ENCODE peak calls at places on chromosomes 1 and 21, in six cellular contexts. T is tibial artery, M is IMR-90, I is ovary, S is transverse colon, A is cardiac muscle cell. C is an unnamed sample. For H3K4me1, the result is how much of the 10 kb centered on the place peaks cover.

GRCh38 chr1:234321211-234321610 is 52.0 kb upstream of the COA6 start:
- DNase-seq in I (no peak), S (no peak), M (no peak), A (no peak), T (no peak), C (no peak)

GRCh38 chr1:241888232-241888631 is 40.2 kb downstream of the EXO1 start:
- DNase-seq in T (no peak), M (peak), S (no peak), A (no peak), I (no peak), C (no peak)

GRCh38 chr1:236808564-236809130 is 13.6 kb downstream of the MTR start:
- DNase-seq in M (peak), T (no peak), S (no peak), A (no peak), I (no peak), C (no peak)

GRCh38 chr1:231940721-231941120 is 314.1 kb downstream of the DISC1 start:
- DNase-seq in I (no peak), T (no peak), A (no peak), S (no peak), M (no peak), C (no peak)

GRCh38 chr1:202858306-202858705 is 30.6 kb downstream of the RABIF start:
- DNase-seq in A (no peak), M (peak), I (peak), T (no peak), S (peak), C (no peak)

GRCh38 chr1:227921461-227922185 is 26.1 kb downstream of the WNT9A start:
- DNase-seq in T (no peak), M (no peak), I (no peak), A (no peak), S (no peak), C (peak)

GRCh38 chr1:1419363-1419811 is 1.7 kb downstream of the ANKRD65 start:
- DNase-seq in M (no peak), A (no peak), I (no peak), S (no peak), T (no peak), C (peak)

GRCh38 chr1:67816096-67816493 is 17.2 kb downstream of the GNG12 start:
- DNase-seq in A (no peak), T (no peak), M (no peak), S (peak), I (no peak), C (no peak)

GRCh38 chr21:36079010-36079649 is 9.3 kb downstream of the CBR1 start:
- DNase-seq in T (no peak), S (peak), M (no peak), A (no peak), I (no peak), C (peak)

GRCh38 chr1:218837051-218837450 is 336.6 kb upstream of the LYPLAL1 start:
- DNase-seq in T (no peak), S (no peak), A (no peak), I (no peak), M (no peak), C (no peak)

GRCh38 chr1:230171337-230172015 is 104.4 kb downstream of the GALNT2 start:
- DNase-seq in I (no peak), S (no peak), M (peak), A (no peak), T (no peak), C (no peak)

GRCh38 chr1:59522925-59523505 is 226.1 kb downstream of the FGGY start:
- DNase-seq in I (no peak), M (no peak), A (no peak), T (no peak), S (peak), C (no peak)

GRCh38 chr1:14924455-14925325 is 228.9 kb upstream of the TMEM51 start:
- DNase-seq in S (peak), A (peak), M (peak), T (peak), I (peak), C (peak)

GRCh38 chr21:42061195-42061865 is 9.8 kb upstream of the UMODL1 start:
- DNase-seq in A (no peak), M (no peak), T (no peak), I (no peak), S (peak), C (peak)

GRCh38 chr1:204213668-204214662 is at the start of gene GOLT1A:
- DNase-seq in T (peak), A (peak), I (peak), S (peak), M (peak), C (peak)

GRCh38 chr1:89910780-89911179 is 84.1 kb upstream of the ZNF326 start:
- DNase-seq in I (no peak), S (no peak), T (no peak), M (peak), A (peak), C (no peak)

GRCh38 chr1:243312962-243313634 is 57.3 kb downstream of the SDCCAG8 start:
- DNase-seq in I (no peak), S (no peak), M (no peak), T (no peak), A (no peak), C (no peak)
- H3K27ac ChIP-seq in I (no peak), S (no peak), M (no peak), T (no peak), A (no peak), C (peak)

DNA sequence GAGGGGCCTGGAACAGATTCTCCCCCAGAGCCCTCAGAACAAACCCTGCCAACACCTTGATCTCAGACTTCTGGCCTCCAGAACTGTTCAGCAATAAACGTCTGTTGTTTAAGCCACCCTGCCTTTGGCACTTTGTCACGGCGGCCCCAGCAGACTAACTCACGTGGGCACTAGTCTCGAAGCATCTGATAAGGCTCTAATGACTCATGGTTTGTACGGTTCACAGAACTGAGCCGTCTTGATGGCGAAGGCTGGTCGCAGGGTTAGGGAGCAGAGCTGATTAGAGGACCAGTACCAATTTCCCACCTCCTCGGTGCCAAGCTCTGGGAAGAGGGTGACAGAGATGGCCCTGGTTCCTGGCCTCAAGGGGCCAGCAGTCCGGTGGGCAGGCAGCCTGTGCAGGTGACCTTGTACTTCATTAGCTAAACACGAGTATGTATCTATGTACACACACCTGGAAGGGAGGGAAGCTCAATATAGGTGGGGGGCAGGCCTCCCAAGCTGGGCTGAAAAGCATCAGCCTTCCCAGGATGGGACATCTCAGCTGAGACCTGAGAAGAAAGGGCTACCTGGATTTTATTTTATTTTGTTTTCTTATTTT is 112.8 kb downstream of the MRPS6 start:
- DNase-seq in T (peak), S (no peak), M (no peak), I (no peak), A (no peak), C (no peak)
- H3K4me1 ChIP-seq in T (under half), S (under half), M (under half), I (under half), A (under half), C (under half)

GRCh38 chr21:43864806-43865470 is at the start of gene AGPAT3:
- DNase-seq in M (no peak), I (no peak), S (no peak), T (no peak), A (peak), C (no peak)
- H3K4me3 ChIP-seq in M (peak), I (peak), S (peak), T (peak), A (peak), C (peak)

DNA sequence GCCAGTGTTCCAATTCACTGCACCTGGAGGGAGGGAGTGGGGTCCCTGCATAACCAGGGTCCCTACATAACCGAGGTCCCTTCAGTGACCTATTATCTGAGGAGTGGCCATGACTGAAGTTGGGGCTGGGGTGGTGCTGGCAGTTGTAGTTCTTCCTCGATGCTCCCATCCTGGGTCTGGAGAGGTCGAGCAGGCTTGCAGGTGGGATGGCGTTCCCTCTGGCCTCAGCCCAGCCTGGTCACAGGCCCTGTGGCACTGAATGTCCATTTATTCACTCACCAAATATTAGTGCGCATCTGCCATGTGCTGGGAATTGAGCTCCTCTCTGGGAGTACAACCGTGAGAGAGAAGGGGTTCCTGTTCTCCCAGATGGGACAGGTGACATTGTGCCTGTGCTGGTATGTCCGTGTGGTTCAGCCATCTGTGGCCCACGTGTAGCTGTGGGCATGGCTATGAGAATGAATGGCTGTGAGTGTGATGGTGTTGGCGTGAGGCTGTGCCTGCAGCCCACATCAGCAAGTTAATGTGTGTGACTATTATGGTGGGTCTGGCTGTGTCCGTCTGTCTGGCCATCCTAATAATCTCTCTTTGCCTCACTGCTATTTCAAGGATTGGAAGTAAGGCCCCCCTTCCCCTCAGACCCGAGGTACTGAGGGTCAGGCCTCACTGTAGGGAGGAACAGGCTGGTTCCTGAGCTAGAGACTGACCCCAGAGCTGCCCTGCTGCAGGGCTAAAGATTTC is 3.9 kb upstream of the SLC6A9 start:
- DNase-seq in I (no peak), A (no peak), T (peak), M (no peak), S (no peak), C (no peak)
- H3K27ac ChIP-seq in I (peak), A (peak), T (peak), M (no peak), S (peak), C (no peak)